ENCODE peak calls at places on chromosomes 6 and 20, in ten cellular contexts. L is DND-41, J is dorsolateral prefrontal cortex, H is fibroblast of lung, N is endothelial cell, V is esophagus squamous epithelium, T is hepatocyte, Q is transverse colon, P is AG10803, R is left ventricle myocardium inferior. E is an unnamed sample.

GRCh38 chr20:61640171-61640570 is 388.1 kb downstream of the CDH4 start:
- DNase-seq in L (no peak), J (peak), H (peak), N (no peak), V (no peak), T (no peak), Q (no peak), P (peak), R (no peak), E (no peak)

GRCh38 chr6:30067460-30068139 is 602 bp downstream of the PPP1R11 start:
- DNase-seq in L (no peak), J (no peak), H (no peak), N (peak), V (no peak), T (peak), Q (no peak), P (no peak), R (no peak), E (peak)

GRCh38 chr6:37809144-37809543 is 10.4 kb upstream of the ZFAND3 start:
- DNase-seq in L (no peak), J (no peak), H (peak), N (no peak), V (no peak), T (no peak), Q (no peak), P (peak), R (peak), E (no peak)

GRCh38 chr20:62735331-62735821 is 26.7 kb downstream of the NTSR1 start:
- DNase-seq in L (no peak), J (peak), H (no peak), N (no peak), V (no peak), T (no peak), Q (peak), P (no peak), R (no peak), E (peak)

GRCh38 chr6:19838442-19839236 is 1.5 kb downstream of the ID4 start:
- DNase-seq in L (no peak), J (no peak), H (peak), N (peak), V (no peak), T (peak), Q (peak), P (peak), R (no peak), E (peak)

GRCh38 chr6:21780601-21781000 is 187.1 kb downstream of the SOX4 start:
- DNase-seq in L (no peak), J (no peak), H (no peak), N (no peak), V (no peak), T (no peak), Q (no peak), P (no peak), R (no peak), E (no peak)

GRCh38 chr20:2986466-2986865 is 57.0 kb upstream of the GNRH2 start:
- DNase-seq in L (no peak), J (no peak), H (no peak), N (no peak), V (no peak), T (no peak), Q (no peak), P (peak), R (no peak), E (no peak)

GRCh38 chr6:74657033-74657432 is 548.8 kb downstream of the COL12A1 start:
- DNase-seq in L (no peak), J (no peak), H (peak), N (no peak), V (no peak), T (no peak), Q (no peak), P (peak), R (no peak), E (no peak)

GRCh38 chr20:57468523-57469417 is 56.2 kb downstream of the CTCFL start:
- DNase-seq in L (no peak), J (no peak), H (no peak), N (no peak), V (no peak), T (no peak), Q (no peak), P (no peak), R (no peak), E (no peak)

GRCh38 chr6:71367763-71368162 is 79.2 kb downstream of the OGFRL1 start:
- DNase-seq in L (peak), J (no peak), H (no peak), N (no peak), V (no peak), T (no peak), Q (no peak), P (peak), R (no peak), E (no peak)

GRCh38 chr6:37077459-37078296 is 72.2 kb downstream of the FGD2 start:
- DNase-seq in L (no peak), J (peak), H (peak), N (no peak), V (no peak), T (peak), Q (peak), P (peak), R (peak), E (no peak)

GRCh38 chr6:166777096-166777630 is 150.1 kb upstream of the RPS6KA2 start:
- DNase-seq in L (no peak), J (no peak), H (no peak), N (no peak), V (no peak), T (no peak), Q (no peak), P (no peak), R (no peak), E (no peak)

GRCh38 chr6:56475736-56476457 is 166.8 kb downstream of the DST start:
- DNase-seq in L (no peak), J (no peak), H (peak), N (no peak), V (no peak), T (peak), Q (peak), P (no peak), R (peak), E (no peak)

GRCh38 chr20:11219192-11219591 is 545.4 kb upstream of the JAG1 start:
- DNase-seq in L (no peak), J (no peak), H (no peak), N (no peak), V (no peak), T (no peak), Q (no peak), P (no peak), R (no peak), E (no peak)

GRCh38 chr6:107082045-107082444 is 33.3 kb downstream of the BEND3 start:
- DNase-seq in L (no peak), J (no peak), H (no peak), N (no peak), V (no peak), T (no peak), Q (no peak), P (peak), R (no peak), E (no peak)

GRCh38 chr20:1332749-1333300 is 3.9 kb upstream of the SDCBP2 start:
- DNase-seq in L (peak), J (no peak), H (no peak), N (no peak), V (no peak), T (no peak), Q (no peak), P (no peak), R (no peak), E (no peak)

GRCh38 chr6:7763896-7764295 is 38.0 kb downstream of the BMP6 start:
- DNase-seq in L (no peak), J (no peak), H (no peak), N (no peak), V (no peak), T (no peak), Q (no peak), P (no peak), R (no peak), E (no peak)

GRCh38 chr20:44442298-44443070 is 33.2 kb upstream of the TTPAL start:
- DNase-seq in L (no peak), J (no peak), H (no peak), N (no peak), V (no peak), T (peak), Q (peak), P (no peak), R (no peak), E (no peak)

GRCh38 chr6:154350293-154350692 is 6.3 kb downstream of the IPCEF1 start:
- DNase-seq in L (no peak), J (no peak), H (peak), N (no peak), V (no peak), T (no peak), Q (no peak), P (no peak), R (no peak), E (no peak)

GRCh38 chr6:24494726-24495515 is at the start of gene ALDH5A1:
- DNase-seq in L (peak), J (peak), H (peak), N (peak), V (peak), T (peak), Q (peak), P (peak), R (peak), E (peak)

GRCh38 chr6:150932976-150933375 is 67.5 kb downstream of the MTHFD1L start:
- DNase-seq in L (no peak), J (no peak), H (peak), N (no peak), V (no peak), T (no peak), Q (no peak), P (peak), R (no peak), E (no peak)

GRCh38 chr20:4886771-4887527 is 114.4 kb downstream of the SLC23A2 start:
- DNase-seq in L (no peak), J (no peak), H (no peak), N (no peak), V (no peak), T (no peak), Q (no peak), P (no peak), R (no peak), E (no peak)

GRCh38 chr6:44538841-44539240 is 151.3 kb downstream of the CDC5L start:
- DNase-seq in L (no peak), J (no peak), H (no peak), N (no peak), V (no peak), T (no peak), Q (no peak), P (peak), R (no peak), E (no peak)

GRCh38 chr20:3660262-3661059 is 2.7 kb downstream of the GFRA4 start:
- DNase-seq in L (no peak), J (peak), H (no peak), N (no peak), V (no peak), T (no peak), Q (no peak), P (no peak), R (no peak), E (no peak)

GRCh38 chr20:2760381-2761305 is 39.8 kb downstream of the CPXM1 start:
- DNase-seq in L (no peak), J (no peak), H (no peak), N (no peak), V (no peak), T (no peak), Q (no peak), P (no peak), R (no peak), E (no peak)

GRCh38 chr20:41405436-41405835 is 38.8 kb upstream of the EMILIN3 start:
- DNase-seq in L (no peak), J (no peak), H (no peak), N (no peak), V (no peak), T (no peak), Q (no peak), P (no peak), R (peak), E (no peak)

GRCh38 chr20:36298061-36298460 is 8.1 kb upstream of the DLGAP4 start:
- DNase-seq in L (no peak), J (no peak), H (no peak), N (no peak), V (no peak), T (no peak), Q (no peak), P (no peak), R (no peak), E (no peak)

GRCh38 chr20:15396026-15396425 is 1058.6 kb upstream of the FLRT3 start:
- DNase-seq in L (no peak), J (no peak), H (no peak), N (no peak), V (no peak), T (no peak), Q (no peak), P (no peak), R (no peak), E (no peak)

GRCh38 chr6:166989427-166990034 is 9.7 kb upstream of the CEP43 start:
- DNase-seq in L (peak), J (no peak), H (peak), N (peak), V (no peak), T (peak), Q (no peak), P (peak), R (no peak), E (no peak)

GRCh38 chr6:49423817-49424216 is 39.2 kb downstream of the MMUT start:
- DNase-seq in L (no peak), J (no peak), H (no peak), N (no peak), V (no peak), T (peak), Q (no peak), P (no peak), R (no peak), E (no peak)
- TF ChIP-seq CTCF in L (no peak), J (no peak), H (no peak), N (no peak), V (peak), T (peak), Q (no peak), P (no peak), R (no peak), E (no peak)

GRCh38 chr6:129565331-129565730 is 144.6 kb downstream of the ARHGAP18 start:
- DNase-seq in L (no peak), J (no peak), H (no peak), N (no peak), V (no peak), T (no peak), Q (no peak), P (no peak), R (no peak), E (no peak)

GRCh38 chr6:129568015-129568414 is 142.0 kb downstream of the ARHGAP18 start:
- DNase-seq in L (no peak), J (no peak), H (no peak), N (no peak), V (no peak), T (no peak), Q (no peak), P (no peak), R (no peak), E (no peak)

GRCh38 chr6:129567374-129567773 is 142.6 kb downstream of the ARHGAP18 start:
- DNase-seq in L (peak), J (no peak), H (no peak), N (peak), V (no peak), T (peak), Q (no peak), P (peak), R (no peak), E (peak)
- TF ChIP-seq CTCF in L (peak), J (no peak), H (peak), N (peak), V (peak), T (peak), Q (no peak), P (peak), R (peak), E (peak)

GRCh38 chr6:87873556-87873955 is 171.5 kb upstream of the AKIRIN2 start:
- DNase-seq in L (no peak), J (no peak), H (no peak), N (no peak), V (no peak), T (no peak), Q (no peak), P (no peak), R (no peak), E (no peak)
- TF ChIP-seq CTCF in L (no peak), J (no peak), H (no peak), N (no peak), V (no peak), T (no peak), Q (no peak), P (no peak), R (no peak), E (no peak)

GRCh38 chr20:19254956-19255355 is 42.5 kb downstream of the SLC24A3 start:
- DNase-seq in L (no peak), J (no peak), H (no peak), N (no peak), V (no peak), T (no peak), Q (no peak), P (peak), R (no peak), E (no peak)

GRCh38 chr20:19253316-19253715 is 40.9 kb downstream of the SLC24A3 start:
- DNase-seq in L (no peak), J (no peak), H (no peak), N (no peak), V (no peak), T (no peak), Q (no peak), P (no peak), R (no peak), E (no peak)

GRCh38 chr20:19256085-19256484 is 43.6 kb downstream of the SLC24A3 start:
- DNase-seq in L (no peak), J (no peak), H (no peak), N (no peak), V (no peak), T (no peak), Q (no peak), P (peak), R (no peak), E (no peak)

GRCh38 chr20:19252670-19253120 is 40.3 kb downstream of the SLC24A3 start:
- DNase-seq in L (no peak), J (no peak), H (no peak), N (no peak), V (no peak), T (peak), Q (peak), P (peak), R (no peak), E (no peak)

GRCh38 chr20:19254086-19254821 is 41.8 kb downstream of the SLC24A3 start:
- DNase-seq in L (no peak), J (no peak), H (no peak), N (no peak), V (no peak), T (no peak), Q (no peak), P (peak), R (no peak), E (no peak)
- TF ChIP-seq CTCF in L (no peak), J (no peak), H (no peak), N (no peak), V (no peak), T (no peak), Q (no peak), P (no peak), R (no peak), E (no peak)

GRCh38 chr6:51846531-51846930 is 240.9 kb downstream of the PKHD1 start:
- DNase-seq in L (no peak), J (no peak), H (no peak), N (no peak), V (no peak), T (no peak), Q (no peak), P (no peak), R (no peak), E (no peak)

GRCh38 chr6:51842487-51843469 is 244.6 kb downstream of the PKHD1 start:
- DNase-seq in L (no peak), J (no peak), H (no peak), N (no peak), V (no peak), T (no peak), Q (no peak), P (no peak), R (no peak), E (no peak)

GRCh38 chr6:51843470-51844390 is 243.7 kb downstream of the PKHD1 start:
- DNase-seq in L (no peak), J (no peak), H (no peak), N (no peak), V (no peak), T (no peak), Q (no peak), P (no peak), R (no peak), E (no peak)

GRCh38 chr6:51842066-51842465 is 245.3 kb downstream of the PKHD1 start:
- DNase-seq in L (no peak), J (no peak), H (no peak), N (no peak), V (no peak), T (no peak), Q (no peak), P (no peak), R (no peak), E (no peak)

GRCh38 chr6:51844391-51844735 is 243.1 kb downstream of the PKHD1 start:
- DNase-seq in L (peak), J (no peak), H (no peak), N (peak), V (no peak), T (peak), Q (no peak), P (no peak), R (no peak), E (no peak)
- TF ChIP-seq CTCF in L (peak), J (no peak), H (no peak), N (no peak), V (peak), T (peak), Q (no peak), P (no peak), R (no peak), E (no peak)

GRCh38 chr6:16823700-16824352 is 62.6 kb upstream of the ATXN1 start:
- DNase-seq in L (no peak), J (no peak), H (no peak), N (no peak), V (no peak), T (no peak), Q (no peak), P (no peak), R (no peak), E (no peak)

GRCh38 chr6:16824804-16825777 is 63.8 kb upstream of the ATXN1 start:
- DNase-seq in L (no peak), J (no peak), H (no peak), N (no peak), V (no peak), T (no peak), Q (no peak), P (no peak), R (no peak), E (no peak)

GRCh38 chr6:16822975-16823374 is 61.7 kb upstream of the ATXN1 start:
- DNase-seq in L (no peak), J (no peak), H (no peak), N (no peak), V (no peak), T (no peak), Q (no peak), P (no peak), R (no peak), E (no peak)

GRCh38 chr6:16821834-16822264 is 60.6 kb upstream of the ATXN1 start:
- DNase-seq in L (no peak), J (no peak), H (no peak), N (no peak), V (no peak), T (peak), Q (no peak), P (no peak), R (no peak), E (no peak)

GRCh38 chr6:16822529-16822928 is 61.3 kb upstream of the ATXN1 start:
- DNase-seq in L (no peak), J (no peak), H (no peak), N (no peak), V (no peak), T (no peak), Q (no peak), P (no peak), R (no peak), E (no peak)
- TF ChIP-seq CTCF in L (no peak), J (no peak), H (no peak), N (no peak), V (no peak), T (no peak), Q (no peak), P (no peak), R (no peak), E (no peak)

GRCh38 chr6:149357726-149358538 is 40.4 kb downstream of the TAB2 start:
- DNase-seq in L (no peak), J (no peak), H (no peak), N (no peak), V (no peak), T (no peak), Q (no peak), P (no peak), R (no peak), E (no peak)
- TF ChIP-seq CTCF in L (no peak), J (no peak), H (no peak), N (no peak), V (no peak), T (no peak), Q (no peak), P (no peak), R (no peak), E (no peak)

GRCh38 chr20:17721802-17722486 is 22.2 kb downstream of the BANF2 start:
- DNase-seq in L (no peak), J (no peak), H (no peak), N (no peak), V (no peak), T (peak), Q (peak), P (no peak), R (no peak), E (no peak)
- TF ChIP-seq CTCF in L (peak), J (no peak), H (no peak), N (no peak), V (no peak), T (peak), Q (no peak), P (peak), R (no peak), E (no peak)

E was measured in glutamatergic neuron.